ENCODE peak calls at places on chromosomes 5 and 9, in eight cellular contexts. Y is mammary epithelial cell, Z is lower lobe of right lung, Q is prostate gland, C is coronary artery, I is breast epithelium, D is tibial artery, J is heart right ventricle. K is an unnamed sample.

GRCh38 chr9:118809160-118809625 is 560.0 kb downstream of the BRINP1 start:
- DNase-seq in Z (peak), Q (no peak), Y (no peak), I (no peak), C (no peak), J (no peak), D (no peak), K (no peak)

GRCh38 chr5:102801375-102801774 is 46.3 kb downstream of the PAM start:
- DNase-seq in D (no peak), I (no peak), Q (no peak), Y (no peak), C (no peak), Z (no peak), J (no peak), K (no peak)

GRCh38 chr9:1612886-1613285 is 402.3 kb upstream of the SMARCA2 start:
- DNase-seq in Y (peak), C (no peak), D (no peak), Z (no peak), Q (no peak), I (no peak), J (no peak), K (no peak)

GRCh38 chr5:139677404-139678282 is 29.5 kb downstream of the CXXC5 start:
- DNase-seq in Q (no peak), D (no peak), I (no peak), J (peak), Y (no peak), Z (no peak), C (no peak), K (no peak)

GRCh38 chr5:65037845-65038815 is 269.4 kb downstream of the CWC27 start:
- DNase-seq in Y (no peak), C (no peak), I (no peak), Z (no peak), Q (no peak), D (no peak), J (no peak), K (no peak)

GRCh38 chr9:95511232-95511951 is 5.4 kb downstream of the PTCH1 start:
- DNase-seq in I (peak), Y (peak), Q (peak), J (no peak), C (peak), D (peak), Z (peak), K (peak)

GRCh38 chr5:69341520-69342161 is 9.0 kb upstream of the CCDC125 start:
- DNase-seq in J (no peak), Y (peak), Q (no peak), D (no peak), I (no peak), C (no peak), Z (no peak), K (no peak)

GRCh38 chr5:149857499-149857898 is 87.1 kb downstream of the PDE6A start:
- DNase-seq in J (peak), C (no peak), Z (peak), Y (peak), Q (peak), I (peak), D (peak), K (no peak)

GRCh38 chr5:139752506-139753350 is 42.9 kb upstream of the PSD2 start:
- DNase-seq in J (no peak), D (no peak), Z (no peak), Y (no peak), C (no peak), I (no peak), Q (no peak), K (no peak)

GRCh38 chr5:137218471-137218870 is 280.7 kb downstream of the SPOCK1 start:
- DNase-seq in Q (peak), Z (no peak), J (no peak), Y (peak), I (no peak), D (no peak), C (peak), K (peak)

GRCh38 chr9:16679327-16679821 is 191.1 kb downstream of the BNC2 start:
- DNase-seq in Z (no peak), Q (no peak), J (no peak), D (no peak), Y (no peak), C (no peak), I (no peak), K (no peak)

GRCh38 chr5:6454628-6455053 is 6.0 kb downstream of the UBE2QL1 start:
- DNase-seq in D (peak), C (peak), Q (no peak), J (no peak), Z (no peak), Y (no peak), I (no peak), K (no peak)

GRCh38 chr5:166086568-166086967 is 2204.9 kb upstream of the WWC1 start:
- DNase-seq in J (no peak), C (no peak), I (no peak), D (no peak), Y (no peak), Q (no peak), Z (no peak), K (no peak)

GRCh38 chr9:94780516-94780950 is 54.0 kb downstream of the AOPEP start:
- DNase-seq in Y (no peak), I (no peak), Q (no peak), D (no peak), J (peak), Z (no peak), C (peak), K (no peak)

GRCh38 chr5:143248391-143248790 is 155.1 kb downstream of the NR3C1 start:
- DNase-seq in I (no peak), J (no peak), Q (no peak), D (no peak), C (no peak), Z (no peak), Y (no peak), K (no peak)

GRCh38 chr9:96417610-96418073 is 528 bp downstream of the ZNF367 start:
- DNase-seq in C (peak), Q (no peak), Z (peak), Y (no peak), I (no peak), D (no peak), J (peak), K (no peak)

GRCh38 chr9:99889120-99889519 is 17.3 kb upstream of the STX17 start:
- DNase-seq in C (no peak), J (no peak), D (no peak), Z (no peak), I (no peak), Y (no peak), Q (no peak), K (no peak)

GRCh38 chr5:9059920-9060691 is 485.8 kb downstream of the SEMA5A start:
- DNase-seq in Y (peak), Z (no peak), C (no peak), I (no peak), J (peak), D (no peak), Q (peak), K (peak)
- TF ChIP-seq CTCF in Y (no peak), Z (no peak), C (no peak), I (no peak), J (no peak), D (no peak), Q (no peak), K (no peak)

GRCh38 chr9:98108540-98109031 is 10.4 kb downstream of the TRIM14 start:
- DNase-seq in D (peak), C (no peak), J (no peak), Q (no peak), Y (no peak), I (no peak), Z (no peak), K (no peak)

GRCh38 chr9:98105006-98105405 is 14.0 kb downstream of the TRIM14 start:
- DNase-seq in I (no peak), Y (no peak), J (no peak), Q (no peak), Z (no peak), C (no peak), D (peak), K (no peak)

GRCh38 chr9:98109052-98109451 is 10.0 kb downstream of the TRIM14 start:
- DNase-seq in I (no peak), Z (no peak), Q (no peak), J (no peak), D (no peak), C (no peak), Y (no peak), K (no peak)

GRCh38 chr9:98104445-98104881 is 14.6 kb downstream of the TRIM14 start:
- DNase-seq in Z (no peak), Y (no peak), Q (no peak), C (no peak), I (no peak), D (peak), J (no peak), K (no peak)

DNA sequence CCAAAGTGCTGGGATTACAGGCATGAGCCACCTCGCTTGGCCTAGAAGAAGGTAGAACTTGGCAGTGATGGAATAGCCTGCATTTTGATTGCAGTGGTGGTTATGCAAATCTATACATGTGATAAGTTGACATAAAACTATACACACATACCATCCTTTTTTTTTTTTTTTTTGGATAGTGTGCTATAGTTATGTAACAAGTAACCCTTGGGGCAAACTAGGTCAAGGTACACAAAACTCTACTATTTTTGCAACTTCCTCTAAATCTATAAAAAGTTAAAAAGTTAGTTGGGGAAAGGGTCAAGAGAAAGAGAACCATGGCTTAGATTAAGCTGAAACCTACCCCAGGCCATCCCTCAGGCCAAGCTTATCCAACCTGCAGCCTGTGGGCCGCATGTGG is 11.1 kb downstream of the TRIM14 start:
- DNase-seq in Z (no peak), D (no peak), Y (no peak), Q (no peak), J (no peak), C (no peak), I (no peak), K (no peak)
- H3K4me3 ChIP-seq in Z (no peak), D (no peak), Y (no peak), Q (no peak), J (no peak), C (no peak), I (no peak), K (no peak)

DNA sequence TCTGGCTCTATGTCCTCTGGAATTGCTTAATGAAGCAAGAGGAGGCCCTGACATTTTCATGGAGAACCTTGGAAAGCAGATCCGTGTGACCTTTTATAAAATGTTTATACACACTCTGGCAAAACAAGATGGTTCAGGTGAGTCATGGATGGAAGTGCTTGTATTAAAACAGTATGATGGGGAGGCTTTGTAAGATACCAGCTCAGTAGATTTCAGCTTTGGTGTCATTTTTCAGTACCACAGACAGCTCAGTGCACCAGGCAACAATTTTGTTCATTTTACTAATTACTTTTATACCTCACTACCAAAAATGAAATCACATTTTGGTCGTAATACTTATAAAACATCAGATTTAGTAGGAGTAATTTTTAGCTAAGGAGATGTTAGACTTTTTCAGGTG is 5.2 kb downstream of the KCNN2 start:
- DNase-seq in I (no peak), Q (no peak), C (no peak), Y (peak), Z (no peak), J (no peak), D (no peak), K (no peak)
- TF ChIP-seq CTCF in I (no peak), Q (no peak), C (no peak), Y (no peak), Z (no peak), J (no peak), D (no peak), K (no peak)

GRCh38 chr9:89309166-89309565 is 1.8 kb upstream of the CKS2 start:
- DNase-seq in C (no peak), Q (no peak), D (no peak), Z (no peak), I (no peak), J (no peak), Y (no peak), K (no peak)
- H3K4me3 ChIP-seq in C (no peak), Q (no peak), D (no peak), Z (no peak), I (no peak), J (no peak), Y (no peak), K (no peak)

K was measured in astrocyte of the cerebellum.